ENCODE peak calls at places on chromosomes 5 and 9, in four cellular contexts. One of them, this sample, is unnamed.

GRCh38 chr5:100777680-100778281 is 125.3 kb downstream of the ST8SIA4 start:
- DNase-seq in pancreas: no peak
- DNase-seq in CD8-positive, alpha-beta T cell: no peak
- DNase-seq in DMS153: no peak
- DNase-seq in this sample: peak; percentile 56

GRCh38 chr5:108560581-108560980 is 178.7 kb upstream of the FBXL17 start:
- DNase-seq in pancreas: no peak
- DNase-seq in CD8-positive, alpha-beta T cell: no peak
- DNase-seq in DMS153: no peak
- DNase-seq in this sample: no peak

GRCh38 chr9:18543406-18543965 is 69.5 kb downstream of the ADAMTSL1 start:
- DNase-seq in pancreas: no peak
- DNase-seq in CD8-positive, alpha-beta T cell: no peak
- DNase-seq in DMS153: no peak
- DNase-seq in this sample: no peak

GRCh38 chr9:100427366-100428263 is 672 bp downstream of the MSANTD3 start:
- DNase-seq in pancreas: peak; percentile 81
- DNase-seq in CD8-positive, alpha-beta T cell: peak; percentile 3
- DNase-seq in DMS153: no peak
- DNase-seq in this sample: peak; percentile 44

GRCh38 chr9:92962846-92963245 is 15.5 kb downstream of the FGD3 start:
- DNase-seq in pancreas: no peak
- DNase-seq in CD8-positive, alpha-beta T cell: no peak
- DNase-seq in DMS153: no peak
- DNase-seq in this sample: peak; percentile 17

GRCh38 chr5:136133416-136134383 is 1.1 kb downstream of the SMAD5 start:
- DNase-seq in pancreas: no peak
- DNase-seq in CD8-positive, alpha-beta T cell: no peak
- DNase-seq in DMS153: no peak
- DNase-seq in this sample: peak; percentile 60

GRCh38 chr9:94623253-94623652 is 16.1 kb downstream of the FBP1 start:
- DNase-seq in pancreas: peak; percentile 81
- DNase-seq in CD8-positive, alpha-beta T cell: no peak
- DNase-seq in DMS153: no peak
- DNase-seq in this sample: peak; percentile 31

GRCh38 chr5:149271717-149272558 is at the start of gene AFAP1L1:
- DNase-seq in pancreas: peak; percentile 79
- DNase-seq in CD8-positive, alpha-beta T cell: no peak
- DNase-seq in DMS153: no peak
- DNase-seq in this sample: peak; percentile 90

GRCh38 chr9:38313421-38313820 is 79.1 kb upstream of the ALDH1B1 start:
- DNase-seq in pancreas: no peak
- DNase-seq in CD8-positive, alpha-beta T cell: no peak
- DNase-seq in DMS153: no peak
- DNase-seq in this sample: no peak

GRCh38 chr5:177984565-177985166 is 11.4 kb downstream of the PROP1 start:
- DNase-seq in pancreas: no peak
- DNase-seq in CD8-positive, alpha-beta T cell: no peak
- DNase-seq in DMS153: no peak
- DNase-seq in this sample: no peak

GRCh38 chr5:180197016-180197702 is 11.9 kb downstream of the RASGEF1C start:
- DNase-seq in pancreas: no peak
- DNase-seq in CD8-positive, alpha-beta T cell: no peak
- DNase-seq in DMS153: no peak
- DNase-seq in this sample: no peak

GRCh38 chr5:180591249-180591887 is at the start of gene SCGB3A1:
- DNase-seq in pancreas: peak; percentile 63
- DNase-seq in CD8-positive, alpha-beta T cell: no peak
- DNase-seq in DMS153: no peak
- DNase-seq in this sample: peak; percentile 89